ENCODE peak calls at places on chromosome 16, in four cellular contexts. A is activated naive CD8-positive, alpha-beta T cell treated with anti-CD3 and anti-CD28 coated beads, Interleukin-2, amount 50 U/mL, for 16 hours; U is Right ventricle myocardium superior; P is NCI-H1105. T is an unnamed sample.
A peak's percentile ranks its signal among the peaks of the same experiment; 100 is the strongest.

GRCh38 chr16:86708431-86708830 is 130.1 kb downstream of the FOXL1 start:
- DNase-seq in A (no peak), U (no peak), P (no peak), T (no peak)

GRCh38 chr16:85448557-85449194 is 164.4 kb upstream of the GSE1 start:
- DNase-seq in U (no peak), P (peak; percentile 85), A (no peak), T (peak; percentile 84)

GRCh38 chr16:81324808-81325207 is 10.0 kb downstream of the GAN start:
- DNase-seq in P (no peak), U (no peak), A (no peak), T (no peak)

GRCh38 chr16:53091508-53092211 is 36.9 kb downstream of the CHD9 start:
- DNase-seq in P (peak; percentile 91), U (peak; percentile 80), A (no peak), T (peak; percentile 94)

GRCh38 chr16:2039286-2040030 is 8.2 kb downstream of the NTHL1 start:
- DNase-seq in P (no peak), A (no peak), U (peak; percentile 92), T (no peak)

GRCh38 chr16:88274847-88275246 is 107.9 kb upstream of the ZNF469 start:
- DNase-seq in P (no peak), U (no peak), A (no peak), T (no peak)

GRCh38 chr16:12147681-12148479 is 171.3 kb downstream of the SNX29 start:
- DNase-seq in A (no peak), P (no peak), U (no peak), T (no peak)

GRCh38 chr16:8798174-8798527 is 512 bp downstream of the PMM2 start:
- DNase-seq in A (no peak), P (no peak), U (no peak), T (no peak)

GRCh38 chr16:72946474-72947194 is 101.3 kb downstream of the ZFHX3 start:
- DNase-seq in U (peak; percentile 59), P (no peak), A (no peak), T (no peak)

GRCh38 chr16:56389554-56389953 is 35.8 kb downstream of the AMFR start:
- DNase-seq in A (no peak), U (no peak), P (no peak), T (no peak)

GRCh38 chr16:31874354-31875111 is 926 bp downstream of the ZNF267 start:
- DNase-seq in U (no peak), P (peak; percentile 2), A (no peak), T (peak; percentile 52)